ENCODE peak calls at places on chromosomes 12 and 14, in six cellular contexts. F is kidney epithelial cell, B is left ventricle myocardium superior, E is tibial artery, Z is AG10803, T is right lobe of liver. M is an unnamed sample.

GRCh38 chr14:105088812-105089745 is 23.8 kb upstream of the GPR132 start:
- DNase-seq in T (no peak), B (no peak), F (no peak), Z (no peak), E (peak; percentile 68), M (no peak)

GRCh38 chr12:99157946-99158345 is 489.6 kb upstream of the GARIN6 start:
- DNase-seq in Z (no peak), F (peak; percentile 16), B (no peak), T (no peak), E (no peak), M (no peak)

GRCh38 chr14:24253936-24254335 is 9.0 kb downstream of the TGM1 start:
- DNase-seq in F (no peak), B (no peak), Z (no peak), E (peak; percentile 41), T (no peak), M (no peak)

GRCh38 chr12:632102-632696 is 31.0 kb downstream of the NINJ2 start:
- DNase-seq in B (no peak), T (no peak), E (no peak), Z (peak; percentile 94), F (peak; percentile 88), M (no peak)

GRCh38 chr12:96225003-96225855 is 31.1 kb downstream of the ELK3 start:
- DNase-seq in Z (no peak), T (no peak), F (no peak), B (peak; percentile 52), E (no peak), M (no peak)

GRCh38 chr14:63727736-63728728 is at the start of gene SGPP1:
- DNase-seq in F (peak; percentile 58), E (peak; percentile 83), T (peak; percentile 88), B (peak; percentile 91), Z (peak; percentile 82), M (peak; percentile 84)

GRCh38 chr14:51701956-51702355 is 50.2 kb downstream of the FRMD6 start:
- DNase-seq in B (no peak), T (no peak), E (no peak), Z (no peak), F (no peak), M (no peak)

GRCh38 chr12:1346126-1346525 is 248.3 kb downstream of the FBXL14 start:
- DNase-seq in T (no peak), Z (peak; percentile 82), F (no peak), E (no peak), B (no peak), M (no peak)

GRCh38 chr14:74956280-74957072 is 1.1 kb upstream of the PGF start:
- DNase-seq in F (no peak), Z (no peak), E (peak; percentile 65), T (no peak), B (no peak), M (no peak)

GRCh38 chr12:54431911-54432814 is 13.1 kb upstream of the ITGA5 start:
- DNase-seq in E (peak; percentile 96), T (peak; percentile 89), B (peak; percentile 76), Z (peak; percentile 86), F (peak; percentile 21), M (peak; percentile 68)

GRCh38 chr14:24172261-24172860 is 481 bp downstream of the REC8 start:
- DNase-seq in E (no peak), T (no peak), B (no peak), Z (no peak), F (no peak), M (no peak)

GRCh38 chr14:61147898-61148549 is 133.1 kb downstream of the TMEM30B start:
- DNase-seq in Z (peak; percentile 49), E (no peak), T (no peak), B (peak; percentile 36), F (peak; percentile 92), M (peak; percentile 30)

GRCh38 chr14:24441904-24442239 is 704 bp downstream of the SDR39U1 start:
- DNase-seq in E (no peak), Z (no peak), T (no peak), B (no peak), F (no peak), M (no peak)

GRCh38 chr12:76360316-76360715 is 12.1 kb upstream of the BBS10 start:
- DNase-seq in F (no peak), B (no peak), Z (no peak), E (no peak), T (no peak), M (no peak)

GRCh38 chr14:98931911-98932310 is 340.1 kb downstream of the BCL11B start:
- DNase-seq in E (no peak), B (no peak), Z (no peak), T (no peak), F (no peak), M (no peak)

GRCh38 chr14:30621354-30621953 is 665 bp upstream of the SCFD1 start:
- DNase-seq in F (no peak), E (no peak), Z (peak; percentile 38), B (no peak), T (peak; percentile 24), M (no peak)

GRCh38 chr12:38904932-38905479 is 385 bp downstream of the CPNE8 start:
- DNase-seq in B (peak; percentile 89), E (peak; percentile 94), T (peak; percentile 93), F (peak; percentile 38), Z (peak; percentile 85), M (peak; percentile 90)

GRCh38 chr12:40446385-40446784 is 221.6 kb downstream of the LRRK2 start:
- DNase-seq in E (no peak), B (no peak), Z (peak; percentile 6), T (no peak), F (no peak), M (no peak)

GRCh38 chr12:64450711-64451486 is 1.0 kb upstream of the TBK1 start:
- DNase-seq in F (no peak), T (no peak), Z (peak; percentile 20), B (no peak), E (no peak), M (no peak)

GRCh38 chr14:102200690-102201368 is 61.1 kb downstream of the WDR20 start:
- DNase-seq in B (no peak), E (no peak), T (no peak), Z (peak; percentile 15), F (no peak), M (no peak)

GRCh38 chr12:12893438-12893837 is 2.1 kb downstream of the GPRC5A start:
- DNase-seq in F (no peak), Z (no peak), B (no peak), T (no peak), E (no peak), M (no peak)

GRCh38 chr12:49489720-49490119 is 49.1 kb upstream of the KCNH3 start:
- DNase-seq in E (no peak), B (no peak), T (no peak), F (peak; percentile 63), Z (no peak), M (no peak)

GRCh38 chr12:57611116-57611809 is at the start of gene ARHGEF25:
- DNase-seq in E (peak; percentile 92), T (peak; percentile 48), B (peak; percentile 91), F (no peak), Z (peak; percentile 48), M (peak; percentile 86)

GRCh38 chr14:34888186-34888585 is 13.0 kb upstream of the BAZ1A start:
- DNase-seq in B (no peak), E (no peak), F (no peak), T (no peak), Z (no peak), M (no peak)

GRCh38 chr14:51576112-51576420 is 75.6 kb upstream of the FRMD6 start:
- DNase-seq in B (no peak), Z (peak; percentile 78), T (no peak), F (peak; percentile 31), E (no peak), M (no peak)

GRCh38 chr12:106409898-106410297 is 52.4 kb downstream of the POLR3B start:
- DNase-seq in F (no peak), E (no peak), Z (no peak), B (no peak), T (no peak), M (no peak)

GRCh38 chr12:10952645-10953044 is 13.6 kb upstream of the TAS2R14 start:
- DNase-seq in B (peak; percentile 51), T (no peak), F (no peak), E (no peak), Z (no peak), M (peak; percentile 23)

GRCh38 chr12:95718001-95718400 is 72.6 kb downstream of the NTN4 start:
- DNase-seq in B (no peak), F (no peak), Z (no peak), T (no peak), E (no peak), M (no peak)

GRCh38 chr12:102031852-102032251 is 29.9 kb downstream of the WASHC3 start:
- DNase-seq in T (no peak), B (no peak), E (no peak), F (no peak), Z (no peak), M (no peak)

GRCh38 chr14:68874746-68875155 is 81.9 kb upstream of the ZFP36L1 start:
- DNase-seq in E (peak; percentile 69), B (no peak), F (no peak), Z (no peak), T (no peak), M (no peak)

GRCh38 chr14:88437659-88438058 is 52.2 kb downstream of the SPATA7 start:
- DNase-seq in B (no peak), T (no peak), F (no peak), Z (no peak), E (no peak), M (no peak)

GRCh38 chr14:20682435-20683124 is 1.8 kb upstream of the RNASE4 start:
- DNase-seq in F (no peak), E (peak; percentile 95), Z (peak; percentile 93), B (peak; percentile 94), T (peak; percentile 88), M (peak; percentile 93)

GRCh38 chr12:26402648-26403047 is 207.3 kb downstream of the SSPN start:
- DNase-seq in B (no peak), E (no peak), T (no peak), F (peak; percentile 53), Z (no peak), M (no peak)

GRCh38 chr12:54988402-54989054 is 4.0 kb upstream of the TESPA1 start:
- DNase-seq in F (no peak), Z (peak; percentile 29), T (peak; percentile 84), E (no peak), B (peak; percentile 95), M (peak; percentile 90)

GRCh38 chr14:68784995-68785816 is 7.7 kb downstream of the ZFP36L1 start:
- DNase-seq in T (no peak), F (peak; percentile 96), Z (peak; percentile 73), E (no peak), B (no peak), M (no peak)